ENCODE peak calls at places on chromosomes 2 and 18, in nine cellular contexts. H, O, R, N, A, V, Y, Z and U are unnamed samples.

GRCh38 chr2:201858781-201859180 is 52.4 kb downstream of the CDK15 start:
- DNase-seq in H (no peak), O (no peak), R (peak), N (no peak), A (no peak), V (no peak), Y (no peak), Z (peak), U (no peak)

GRCh38 chr2:109290887-109291675 is 162.1 kb downstream of the SH3RF3 start:
- DNase-seq in H (no peak), O (peak), R (peak), N (no peak), A (no peak), V (no peak), Y (no peak), Z (no peak), U (peak)

GRCh38 chr2:215392164-215392563 is 43.7 kb downstream of the FN1 start:
- DNase-seq in H (no peak), O (no peak), R (no peak), N (no peak), A (no peak), V (no peak), Y (no peak), Z (no peak), U (no peak)

GRCh38 chr18:6281874-6282273 is 132.8 kb downstream of the L3MBTL4 start:
- DNase-seq in H (no peak), O (no peak), R (no peak), N (no peak), A (no peak), V (no peak), Y (no peak), Z (no peak), U (no peak)

GRCh38 chr2:48137829-48138228 is 231.5 kb upstream of the FBXO11 start:
- DNase-seq in H (no peak), O (no peak), R (no peak), N (no peak), A (no peak), V (no peak), Y (no peak), Z (no peak), U (no peak)

GRCh38 chr2:241140445-241140840 is 8.8 kb downstream of the PASK start:
- DNase-seq in H (no peak), O (no peak), R (no peak), N (no peak), A (no peak), V (no peak), Y (no peak), Z (no peak), U (no peak)

GRCh38 chr2:25912851-25913695 is 34.8 kb upstream of the ASXL2 start:
- DNase-seq in H (no peak), O (no peak), R (peak), N (no peak), A (no peak), V (no peak), Y (no peak), Z (peak), U (no peak)

GRCh38 chr2:3265981-3266726 is 111.5 kb downstream of the EIPR1 start:
- DNase-seq in H (no peak), O (no peak), R (no peak), N (no peak), A (no peak), V (no peak), Y (no peak), Z (peak), U (no peak)

GRCh38 chr2:152464853-152465470 is 130.0 kb downstream of the FMNL2 start:
- DNase-seq in H (no peak), O (no peak), R (no peak), N (no peak), A (no peak), V (no peak), Y (no peak), Z (no peak), U (no peak)

GRCh38 chr2:229313591-229313990 is 42.5 kb upstream of the PID1 start:
- DNase-seq in H (no peak), O (no peak), R (peak), N (no peak), A (no peak), V (no peak), Y (no peak), Z (no peak), U (no peak)

GRCh38 chr18:36493349-36494281 is 196.1 kb downstream of the FHOD3 start:
- DNase-seq in H (no peak), O (no peak), R (peak), N (no peak), A (no peak), V (no peak), Y (no peak), Z (peak), U (no peak)

GRCh38 chr2:216499641-216500218 is 1.1 kb downstream of the RPL37A start:
- DNase-seq in H (no peak), O (no peak), R (peak), N (no peak), A (no peak), V (no peak), Y (no peak), Z (peak), U (no peak)
- H3K27ac ChIP-seq in H (peak), O (no peak), R (peak), N (peak), A (peak), V (peak), Y (no peak), Z (peak), U (peak)

DNA sequence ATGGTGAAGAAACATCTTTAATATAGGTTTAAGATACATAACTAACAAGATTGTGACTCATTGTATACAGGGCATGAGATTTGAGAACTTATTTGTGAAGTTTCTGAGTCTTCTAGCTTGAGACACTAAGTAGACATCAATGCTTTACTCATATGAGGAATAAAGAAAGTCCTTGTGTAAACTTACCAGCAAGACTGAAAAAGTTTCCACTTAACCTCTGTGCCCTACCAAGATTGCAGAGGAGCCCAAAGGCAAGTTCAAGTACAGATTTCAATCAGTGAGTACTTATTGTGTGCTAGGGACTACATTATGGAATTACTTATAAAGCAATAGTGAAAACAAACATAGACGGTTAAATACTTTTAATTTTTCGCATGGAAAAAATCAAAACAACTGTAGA is 1041.2 kb upstream of the CELF4 start:
- DNase-seq in H (no peak), O (no peak), R (no peak), N (no peak), A (no peak), V (no peak), Y (no peak), Z (no peak), U (no peak)
- H3K27ac ChIP-seq in H (no peak), O (no peak), R (no peak), N (no peak), A (no peak), V (no peak), Y (no peak), Z (no peak), U (no peak)

DNA sequence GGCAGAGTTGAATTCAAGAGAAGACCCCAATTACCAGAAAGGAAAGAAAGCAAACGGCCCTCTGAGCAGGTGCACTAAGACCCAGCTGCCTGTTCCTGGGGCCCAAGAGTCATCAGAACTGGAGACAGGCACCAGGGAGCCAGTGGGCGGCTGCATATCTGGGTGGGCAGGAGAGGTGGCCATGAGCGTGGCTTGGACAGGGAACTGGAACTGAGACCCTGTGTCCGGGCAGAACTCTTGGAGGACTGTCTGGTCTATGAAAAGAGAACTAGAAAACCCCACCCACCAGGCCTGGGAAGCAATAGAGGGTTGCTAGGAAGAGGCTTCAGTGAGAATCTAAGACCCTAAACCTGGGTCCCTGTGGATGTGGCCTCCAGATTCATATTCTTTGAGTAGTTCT is 147.1 kb downstream of the HDAC4 start:
- DNase-seq in H (no peak), O (no peak), R (no peak), N (peak), A (no peak), V (no peak), Y (no peak), Z (no peak), U (peak)
- H3K27ac ChIP-seq in H (peak), O (no peak), R (no peak), N (peak), A (no peak), V (peak), Y (peak), Z (no peak), U (peak)

GRCh38 chr2:209423562-209424541 is at the start of gene MAP2:
- DNase-seq in H (peak), O (peak), R (peak), N (peak), A (peak), V (peak), Y (peak), Z (peak), U (peak)

GRCh38 chr2:209422191-209422754 is 1.6 kb upstream of the MAP2 start:
- DNase-seq in H (no peak), O (no peak), R (no peak), N (no peak), A (no peak), V (no peak), Y (no peak), Z (no peak), U (no peak)

GRCh38 chr2:209431701-209432100 is 7.9 kb downstream of the MAP2 start:
- DNase-seq in H (no peak), O (no peak), R (peak), N (no peak), A (peak), V (no peak), Y (no peak), Z (no peak), U (no peak)

GRCh38 chr2:209425082-209426071 is 1.5 kb downstream of the MAP2 start:
- DNase-seq in H (no peak), O (no peak), R (peak), N (no peak), A (no peak), V (no peak), Y (no peak), Z (peak), U (peak)

DNA sequence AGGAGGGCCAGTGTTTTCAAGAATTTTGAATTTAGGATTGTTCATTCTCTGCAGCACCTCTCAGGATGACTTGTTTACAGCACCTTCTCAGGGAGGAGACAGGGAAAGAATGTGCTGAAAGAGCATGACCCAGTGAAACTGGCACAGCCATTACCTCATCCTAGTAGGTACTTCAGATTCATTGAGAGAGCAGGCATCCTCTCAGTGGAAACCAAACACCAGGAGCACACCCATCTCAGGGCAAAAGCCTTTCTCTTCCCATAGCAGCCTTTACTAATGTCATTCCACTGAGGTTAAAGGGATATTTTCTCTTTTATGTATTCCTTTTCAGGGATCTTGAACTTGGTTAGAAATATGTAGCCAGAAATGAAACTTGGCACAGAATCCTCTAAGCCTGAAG is 2.6 kb downstream of the MAP2 start:
- DNase-seq in H (no peak), O (no peak), R (no peak), N (no peak), A (no peak), V (no peak), Y (no peak), Z (peak), U (no peak)
- H3K27ac ChIP-seq in H (peak), O (no peak), R (no peak), N (no peak), A (peak), V (no peak), Y (no peak), Z (no peak), U (no peak)

DNA sequence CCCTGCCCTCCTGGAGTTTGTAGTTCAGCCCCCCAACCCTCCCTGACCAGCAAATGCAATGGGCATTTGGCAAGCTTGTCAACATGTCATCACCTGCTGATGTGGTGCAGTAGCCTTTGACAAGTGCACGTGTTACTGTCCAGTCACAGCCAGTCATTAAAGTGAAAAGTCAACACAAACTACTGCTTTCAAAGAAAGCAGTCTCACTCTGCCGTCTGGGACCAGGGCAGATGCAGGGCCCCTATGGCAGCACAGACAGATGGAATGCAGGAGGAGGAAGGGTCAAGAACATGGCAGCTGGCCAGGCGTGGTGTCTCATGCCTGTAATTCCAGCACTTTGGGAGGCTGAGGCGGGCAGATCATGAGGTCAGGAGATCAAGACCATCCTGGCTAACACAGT is 222.4 kb upstream of the OSR1 start:
- DNase-seq in H (no peak), O (peak), R (peak), N (no peak), A (no peak), V (no peak), Y (no peak), Z (no peak), U (no peak)
- H3K27ac ChIP-seq in H (no peak), O (no peak), R (no peak), N (no peak), A (no peak), V (no peak), Y (no peak), Z (no peak), U (no peak)

GRCh38 chr2:118091140-118091478 is 2.8 kb downstream of the INSIG2 start:
- DNase-seq in H (no peak), O (no peak), R (no peak), N (no peak), A (no peak), V (no peak), Y (no peak), Z (no peak), U (no peak)

GRCh38 chr2:118098307-118098706 is 10.0 kb downstream of the INSIG2 start:
- DNase-seq in H (no peak), O (no peak), R (no peak), N (no peak), A (no peak), V (no peak), Y (no peak), Z (no peak), U (no peak)

GRCh38 chr2:118097657-118098056 is 9.4 kb downstream of the INSIG2 start:
- DNase-seq in H (no peak), O (no peak), R (peak), N (no peak), A (no peak), V (no peak), Y (no peak), Z (no peak), U (no peak)

GRCh38 chr2:118095610-118096009 is 7.3 kb downstream of the INSIG2 start:
- DNase-seq in H (no peak), O (no peak), R (no peak), N (no peak), A (no peak), V (no peak), Y (no peak), Z (no peak), U (no peak)

GRCh38 chr2:118094503-118094902 is 6.2 kb downstream of the INSIG2 start:
- DNase-seq in H (no peak), O (no peak), R (no peak), N (no peak), A (no peak), V (no peak), Y (no peak), Z (no peak), U (no peak)
- H3K27ac ChIP-seq in H (no peak), O (no peak), R (no peak), N (no peak), A (no peak), V (no peak), Y (no peak), Z (no peak), U (no peak)

DNA sequence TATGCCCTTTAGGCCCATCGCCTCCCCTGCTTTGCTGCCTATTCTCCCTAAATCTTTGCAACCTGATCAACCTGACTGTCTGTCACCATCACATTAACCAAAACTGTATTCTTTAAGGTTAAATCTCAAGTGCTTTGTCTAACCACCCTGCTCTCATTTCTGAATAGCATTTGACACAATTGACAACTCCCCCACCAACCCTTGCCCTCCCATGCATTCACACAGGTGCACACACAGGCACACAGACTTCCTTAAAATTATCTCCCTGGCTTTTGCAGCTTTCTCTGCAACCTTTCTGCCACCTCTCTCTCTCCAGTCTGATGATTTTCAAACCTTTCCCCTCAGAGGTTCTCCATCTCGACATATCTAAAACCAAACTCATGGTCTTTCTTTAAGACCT is 64.6 kb upstream of the ST8SIA3 start:
- DNase-seq in H (no peak), O (no peak), R (no peak), N (no peak), A (no peak), V (no peak), Y (no peak), Z (no peak), U (no peak)
- H3K27ac ChIP-seq in H (no peak), O (no peak), R (no peak), N (no peak), A (no peak), V (no peak), Y (no peak), Z (no peak), U (no peak)

GRCh38 chr2:45922577-45922988 is 271.1 kb downstream of the PRKCE start:
- DNase-seq in H (no peak), O (peak), R (peak), N (no peak), A (no peak), V (no peak), Y (no peak), Z (peak), U (no peak)
- H3K27ac ChIP-seq in H (no peak), O (no peak), R (no peak), N (no peak), A (peak), V (no peak), Y (no peak), Z (no peak), U (peak)

GRCh38 chr2:238129166-238130010 is 9.1 kb upstream of the KLHL30 start:
- DNase-seq in H (no peak), O (no peak), R (no peak), N (no peak), A (no peak), V (no peak), Y (no peak), Z (no peak), U (no peak)

GRCh38 chr2:238128061-238129040 is 10.1 kb upstream of the KLHL30 start:
- DNase-seq in H (no peak), O (no peak), R (no peak), N (no peak), A (no peak), V (no peak), Y (no peak), Z (no peak), U (no peak)

GRCh38 chr2:238126775-238127164 is 11.7 kb upstream of the KLHL30 start:
- DNase-seq in H (no peak), O (no peak), R (no peak), N (no peak), A (no peak), V (no peak), Y (no peak), Z (no peak), U (no peak)

GRCh38 chr2:238126338-238126737 is 12.1 kb upstream of the KLHL30 start:
- DNase-seq in H (no peak), O (no peak), R (no peak), N (no peak), A (no peak), V (no peak), Y (no peak), Z (no peak), U (no peak)

DNA sequence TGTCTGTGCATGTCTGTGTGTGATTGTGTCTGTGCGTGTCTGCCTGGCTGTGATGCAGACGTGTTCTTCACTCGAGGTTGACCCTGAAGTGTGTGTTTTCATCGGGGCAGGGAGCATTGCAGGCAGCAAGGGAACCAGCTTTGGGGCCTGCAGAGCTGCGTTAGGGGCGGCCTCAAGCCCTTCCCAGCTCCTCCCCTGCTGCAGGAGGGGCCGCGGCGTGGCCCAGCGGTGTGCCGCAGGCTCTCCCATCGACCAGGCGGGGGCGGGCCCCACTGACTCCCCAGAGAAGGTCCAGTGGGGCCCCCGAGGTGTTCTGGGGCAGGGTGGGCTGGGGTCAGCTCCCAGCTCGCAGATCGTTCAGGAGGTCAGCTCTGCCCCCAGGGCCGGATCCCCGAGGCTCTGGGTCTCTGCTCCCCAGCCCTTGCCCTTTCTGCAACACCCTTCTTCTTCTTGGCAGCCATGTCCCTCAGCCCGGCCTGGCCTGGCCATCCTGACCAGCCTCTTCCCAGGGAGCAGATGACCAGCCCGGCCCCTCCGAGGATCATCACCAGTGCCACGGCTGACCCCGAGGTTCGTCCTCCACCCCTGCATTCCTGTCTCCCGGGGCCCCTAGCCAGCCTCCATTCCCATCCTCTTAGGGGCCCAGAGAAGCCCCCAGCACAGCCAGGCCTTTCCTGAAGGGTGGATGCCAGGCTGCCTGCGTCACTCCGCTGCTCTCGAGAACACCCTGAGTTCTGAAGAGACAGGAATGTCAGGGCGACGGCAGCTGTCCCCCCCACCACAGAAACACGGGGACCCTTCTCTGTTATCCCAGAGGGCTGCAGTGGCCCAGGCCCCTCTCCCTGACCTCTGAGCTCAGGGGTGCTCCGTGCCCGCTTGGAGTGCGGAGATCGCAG is 11.1 kb upstream of the KLHL30 start:
- DNase-seq in H (no peak), O (peak), R (peak), N (no peak), A (no peak), V (no peak), Y (no peak), Z (peak), U (no peak)
- H3K27ac ChIP-seq in H (no peak), O (no peak), R (peak), N (no peak), A (no peak), V (no peak), Y (no peak), Z (no peak), U (no peak)